ENCODE peak calls at places on chromosomes 11 and 22, in nine cellular contexts. One of them, this sample, is unnamed.

GRCh38 chr11:103648670-103649400 is 387.6 kb upstream of the DDI1 start:
- DNase-seq in GM23248: peak
- DNase-seq in neural progenitor cell: no peak
- DNase-seq in H1: no peak
- DNase-seq in PC-9: no peak
- DNase-seq in keratinocyte: no peak
- DNase-seq in mammary epithelial cell: peak
- DNase-seq in GM23338: no peak
- DNase-seq in astrocyte: peak
- DNase-seq in this sample: no peak

GRCh38 chr11:82906236-82906635 is 4.7 kb downstream of the DDIAS start:
- DNase-seq in GM23248: peak
- DNase-seq in neural progenitor cell: peak
- DNase-seq in H1: no peak
- DNase-seq in PC-9: no peak
- DNase-seq in keratinocyte: no peak
- DNase-seq in mammary epithelial cell: peak
- DNase-seq in GM23338: peak
- DNase-seq in astrocyte: peak
- DNase-seq in this sample: peak

GRCh38 chr11:98365185-98365584 is 655.6 kb upstream of the CNTN5 start:
- DNase-seq in GM23248: no peak
- DNase-seq in neural progenitor cell: no peak
- DNase-seq in H1: no peak
- DNase-seq in PC-9: no peak
- DNase-seq in keratinocyte: no peak
- DNase-seq in mammary epithelial cell: no peak
- DNase-seq in GM23338: no peak
- DNase-seq in astrocyte: no peak
- DNase-seq in this sample: no peak

GRCh38 chr11:66183581-66184048 is 84.8 kb upstream of the RAB1B start:
- DNase-seq in GM23248: peak
- DNase-seq in neural progenitor cell: no peak
- DNase-seq in H1: no peak
- DNase-seq in PC-9: no peak
- DNase-seq in keratinocyte: no peak
- DNase-seq in mammary epithelial cell: no peak
- DNase-seq in GM23338: peak
- DNase-seq in astrocyte: no peak
- DNase-seq in this sample: no peak

GRCh38 chr11:13958596-13958995 is 3.9 kb upstream of the SPON1 start:
- DNase-seq in GM23248: no peak
- DNase-seq in neural progenitor cell: no peak
- DNase-seq in H1: no peak
- DNase-seq in PC-9: no peak
- DNase-seq in keratinocyte: no peak
- DNase-seq in mammary epithelial cell: no peak
- DNase-seq in GM23338: no peak
- DNase-seq in astrocyte: no peak
- DNase-seq in this sample: peak

GRCh38 chr22:27794244-27794643 is 7.3 kb downstream of the MN1 start:
- DNase-seq in GM23248: no peak
- DNase-seq in neural progenitor cell: peak
- DNase-seq in H1: no peak
- DNase-seq in PC-9: no peak
- DNase-seq in keratinocyte: no peak
- DNase-seq in mammary epithelial cell: no peak
- DNase-seq in GM23338: peak
- DNase-seq in astrocyte: no peak
- DNase-seq in this sample: no peak

GRCh38 chr11:93513763-93514162 is 29.4 kb downstream of the SMCO4 start:
- DNase-seq in GM23248: no peak
- DNase-seq in neural progenitor cell: no peak
- DNase-seq in H1: no peak
- DNase-seq in PC-9: no peak
- DNase-seq in keratinocyte: no peak
- DNase-seq in mammary epithelial cell: no peak
- DNase-seq in GM23338: no peak
- DNase-seq in astrocyte: no peak
- DNase-seq in this sample: no peak

GRCh38 chr11:126739499-126740145 is 260.9 kb downstream of the KIRREL3 start:
- DNase-seq in GM23248: peak
- DNase-seq in neural progenitor cell: no peak
- DNase-seq in H1: no peak
- DNase-seq in PC-9: no peak
- DNase-seq in keratinocyte: no peak
- DNase-seq in mammary epithelial cell: no peak
- DNase-seq in GM23338: no peak
- DNase-seq in astrocyte: no peak
- DNase-seq in this sample: no peak

GRCh38 chr22:40238425-40239344 is 61.0 kb downstream of the TNRC6B start:
- DNase-seq in GM23248: peak
- DNase-seq in neural progenitor cell: no peak
- DNase-seq in H1: no peak
- DNase-seq in PC-9: peak
- DNase-seq in keratinocyte: no peak
- DNase-seq in mammary epithelial cell: peak
- DNase-seq in GM23338: peak
- DNase-seq in astrocyte: peak
- DNase-seq in this sample: no peak

GRCh38 chr11:62922653-62923371 is 1.6 kb upstream of the CHRM1 start:
- DNase-seq in GM23248: peak
- DNase-seq in neural progenitor cell: peak
- DNase-seq in H1: no peak
- DNase-seq in PC-9: peak
- DNase-seq in keratinocyte: no peak
- DNase-seq in mammary epithelial cell: no peak
- DNase-seq in GM23338: peak
- DNase-seq in astrocyte: no peak
- DNase-seq in this sample: no peak

GRCh38 chr11:101718406-101718805 is 134.6 kb upstream of the TRPC6 start:
- DNase-seq in GM23248: peak
- DNase-seq in neural progenitor cell: no peak
- DNase-seq in H1: no peak
- DNase-seq in PC-9: no peak
- DNase-seq in keratinocyte: no peak
- DNase-seq in mammary epithelial cell: peak
- DNase-seq in GM23338: no peak
- DNase-seq in astrocyte: peak
- DNase-seq in this sample: peak

GRCh38 chr11:115699733-115700132 is 195.5 kb upstream of the CADM1 start:
- DNase-seq in GM23248: peak
- DNase-seq in neural progenitor cell: no peak
- DNase-seq in H1: no peak
- DNase-seq in PC-9: no peak
- DNase-seq in keratinocyte: no peak
- DNase-seq in mammary epithelial cell: no peak
- DNase-seq in GM23338: no peak
- DNase-seq in astrocyte: peak
- DNase-seq in this sample: no peak

GRCh38 chr11:59918494-59918893 is 19.7 kb upstream of the OOSP1 start:
- DNase-seq in GM23248: peak
- DNase-seq in neural progenitor cell: no peak
- DNase-seq in H1: no peak
- DNase-seq in PC-9: no peak
- DNase-seq in keratinocyte: no peak
- DNase-seq in mammary epithelial cell: peak
- DNase-seq in GM23338: no peak
- DNase-seq in astrocyte: peak
- DNase-seq in this sample: no peak

GRCh38 chr11:1838426-1839131 is at the start of gene TNNI2:
- DNase-seq in GM23248: no peak
- DNase-seq in neural progenitor cell: no peak
- DNase-seq in H1: no peak
- DNase-seq in PC-9: no peak
- DNase-seq in keratinocyte: no peak
- DNase-seq in mammary epithelial cell: no peak
- DNase-seq in GM23338: no peak
- DNase-seq in astrocyte: no peak
- DNase-seq in this sample: no peak

GRCh38 chr11:125397421-125397820 is 98.6 kb downstream of the FEZ1 start:
- DNase-seq in GM23248: no peak
- DNase-seq in neural progenitor cell: no peak
- DNase-seq in H1: no peak
- DNase-seq in PC-9: no peak
- DNase-seq in keratinocyte: no peak
- DNase-seq in mammary epithelial cell: no peak
- DNase-seq in GM23338: no peak
- DNase-seq in astrocyte: no peak
- DNase-seq in this sample: no peak

GRCh38 chr22:47051435-47052175 is 289.2 kb downstream of the TBC1D22A start:
- DNase-seq in GM23248: no peak
- DNase-seq in neural progenitor cell: peak
- DNase-seq in H1: no peak
- DNase-seq in PC-9: no peak
- DNase-seq in keratinocyte: no peak
- DNase-seq in mammary epithelial cell: no peak
- DNase-seq in GM23338: no peak
- DNase-seq in astrocyte: no peak
- DNase-seq in this sample: no peak

GRCh38 chr11:112525270-112525669 is 264.6 kb upstream of the PLET1 start:
- DNase-seq in GM23248: peak
- DNase-seq in neural progenitor cell: no peak
- DNase-seq in H1: no peak
- DNase-seq in PC-9: no peak
- DNase-seq in keratinocyte: no peak
- DNase-seq in mammary epithelial cell: peak
- DNase-seq in GM23338: no peak
- DNase-seq in astrocyte: peak
- DNase-seq in this sample: no peak

DNA sequence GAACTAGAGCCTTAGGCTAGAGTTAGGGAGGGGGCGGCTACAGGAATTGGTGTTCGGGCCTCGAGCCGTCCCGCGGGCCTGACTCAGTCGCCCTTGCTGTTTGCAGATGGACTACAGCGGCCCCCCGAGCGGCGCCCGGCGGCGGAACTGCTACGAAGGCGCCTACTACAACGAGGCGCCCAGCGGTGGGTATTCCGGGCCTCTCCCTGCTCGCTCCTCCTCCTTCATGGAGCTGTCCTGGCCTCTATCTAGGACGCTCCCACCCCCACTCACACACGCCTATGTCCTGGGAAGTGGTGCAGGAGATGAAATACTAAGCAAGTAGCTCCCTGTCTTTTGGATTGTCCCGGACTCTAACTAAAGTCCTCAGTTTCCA is 1.4 kb downstream of the MYOD1 start:
- DNase-seq in GM23248: no peak
- DNase-seq in neural progenitor cell: peak
- DNase-seq in H1: no peak
- DNase-seq in PC-9: no peak
- DNase-seq in keratinocyte: no peak
- DNase-seq in mammary epithelial cell: no peak
- DNase-seq in GM23338: peak
- DNase-seq in astrocyte: no peak
- DNase-seq in this sample: no peak
- TF ChIP-seq EZH2 in GM23248: no peak
- TF ChIP-seq EZH2 in neural progenitor cell: peak
- TF ChIP-seq EZH2 in H1: no peak
- TF ChIP-seq EZH2 in PC-9: no peak
- TF ChIP-seq EZH2 in keratinocyte: peak
- TF ChIP-seq EZH2 in mammary epithelial cell: peak
- TF ChIP-seq EZH2 in GM23338: no peak
- TF ChIP-seq EZH2 in astrocyte: peak
- TF ChIP-seq EZH2 in this sample: no peak

DNA sequence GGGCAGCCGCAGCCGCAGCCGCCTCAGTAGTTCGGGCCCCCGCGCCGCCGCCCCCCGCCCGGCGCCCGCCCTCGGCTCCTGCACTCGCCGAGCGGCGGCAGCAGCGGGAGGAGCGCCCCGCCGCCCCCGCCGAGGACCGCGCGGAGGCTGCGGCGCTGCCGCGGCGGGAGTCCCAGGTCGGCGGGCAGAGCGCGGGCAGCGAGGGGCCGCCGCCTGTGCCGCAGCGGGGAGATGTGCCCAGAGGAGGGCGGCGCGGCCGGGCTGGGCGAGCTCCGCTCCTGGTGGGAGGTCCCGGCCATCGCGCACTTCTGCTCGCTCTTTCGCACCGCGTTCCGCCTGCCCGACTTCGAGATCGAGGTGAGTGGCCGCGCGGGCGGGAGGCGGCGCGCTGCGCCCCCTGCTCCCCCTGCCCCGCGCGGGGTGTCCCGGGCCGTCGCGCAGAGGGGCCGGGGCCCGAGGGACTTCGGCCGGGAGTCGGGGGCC is 334 bp downstream of the CECR2 start:
- DNase-seq in GM23248: peak
- DNase-seq in neural progenitor cell: peak
- DNase-seq in H1: no peak
- DNase-seq in PC-9: no peak
- DNase-seq in keratinocyte: no peak
- DNase-seq in mammary epithelial cell: no peak
- DNase-seq in GM23338: peak
- DNase-seq in astrocyte: no peak
- DNase-seq in this sample: peak
- TF ChIP-seq EZH2 in GM23248: no peak
- TF ChIP-seq EZH2 in neural progenitor cell: no peak
- TF ChIP-seq EZH2 in H1: no peak
- TF ChIP-seq EZH2 in PC-9: no peak
- TF ChIP-seq EZH2 in keratinocyte: peak
- TF ChIP-seq EZH2 in mammary epithelial cell: peak
- TF ChIP-seq EZH2 in GM23338: no peak
- TF ChIP-seq EZH2 in astrocyte: no peak
- TF ChIP-seq EZH2 in this sample: no peak

GRCh38 chr22:22185217-22185616 is 59.4 kb upstream of the VPREB1 start:
- DNase-seq in GM23248: no peak
- DNase-seq in neural progenitor cell: no peak
- DNase-seq in H1: no peak
- DNase-seq in PC-9: no peak
- DNase-seq in keratinocyte: no peak
- DNase-seq in mammary epithelial cell: no peak
- DNase-seq in GM23338: no peak
- DNase-seq in astrocyte: no peak
- DNase-seq in this sample: no peak
- TF ChIP-seq EZH2 in GM23248: no peak
- TF ChIP-seq EZH2 in neural progenitor cell: no peak
- TF ChIP-seq EZH2 in H1: no peak
- TF ChIP-seq EZH2 in PC-9: no peak
- TF ChIP-seq EZH2 in keratinocyte: no peak
- TF ChIP-seq EZH2 in mammary epithelial cell: no peak
- TF ChIP-seq EZH2 in GM23338: peak
- TF ChIP-seq EZH2 in astrocyte: no peak
- TF ChIP-seq EZH2 in this sample: no peak

GRCh38 chr11:44726278-44727113 is at the start of gene TSPAN18:
- DNase-seq in GM23248: peak
- DNase-seq in neural progenitor cell: peak
- DNase-seq in H1: peak
- DNase-seq in PC-9: no peak
- DNase-seq in keratinocyte: no peak
- DNase-seq in mammary epithelial cell: no peak
- DNase-seq in GM23338: peak
- DNase-seq in astrocyte: no peak
- DNase-seq in this sample: peak
- TF ChIP-seq EZH2 in GM23248: peak
- TF ChIP-seq EZH2 in neural progenitor cell: no peak
- TF ChIP-seq EZH2 in H1: peak
- TF ChIP-seq EZH2 in PC-9: no peak
- TF ChIP-seq EZH2 in keratinocyte: peak
- TF ChIP-seq EZH2 in mammary epithelial cell: no peak
- TF ChIP-seq EZH2 in GM23338: no peak
- TF ChIP-seq EZH2 in astrocyte: no peak
- TF ChIP-seq EZH2 in this sample: no peak

GRCh38 chr22:19643448-19644313 is 70.6 kb upstream of the SEPTIN5 start:
- DNase-seq in GM23248: no peak
- DNase-seq in neural progenitor cell: no peak
- DNase-seq in H1: no peak
- DNase-seq in PC-9: no peak
- DNase-seq in keratinocyte: no peak
- DNase-seq in mammary epithelial cell: no peak
- DNase-seq in GM23338: no peak
- DNase-seq in astrocyte: no peak
- DNase-seq in this sample: no peak
- TF ChIP-seq EZH2 in GM23248: no peak
- TF ChIP-seq EZH2 in neural progenitor cell: no peak
- TF ChIP-seq EZH2 in H1: no peak
- TF ChIP-seq EZH2 in PC-9: no peak
- TF ChIP-seq EZH2 in keratinocyte: no peak
- TF ChIP-seq EZH2 in mammary epithelial cell: no peak
- TF ChIP-seq EZH2 in GM23338: no peak
- TF ChIP-seq EZH2 in astrocyte: no peak
- TF ChIP-seq EZH2 in this sample: no peak